ENCODE peak calls at places on chromosomes 13 and 19, in four cellular contexts. Y, O, U and D are unnamed samples.

GRCh38 chr19:14772467-14772866 is 5.9 kb downstream of the ADGRE2 start:
- DNase-seq in Y (no peak), O (no peak), U (no peak), D (no peak)

GRCh38 chr19:927044-927706 is 1.3 kb downstream of the ARID3A start:
- DNase-seq in Y (peak; percentile 62), O (no peak), U (no peak), D (no peak)

GRCh38 chr13:39684531-39685137 is 29.2 kb downstream of the COG6 start:
- DNase-seq in Y (peak; percentile 65), O (peak; percentile 30), U (no peak), D (no peak)

GRCh38 chr19:49887653-49888477 is 8.8 kb downstream of the IL4I1 start:
- DNase-seq in Y (no peak), O (no peak), U (no peak), D (no peak)

GRCh38 chr19:38173324-38174041 is 50.5 kb downstream of the DPF1 start:
- DNase-seq in Y (no peak), O (peak; percentile 97), U (no peak), D (no peak)

GRCh38 chr19:1592023-1592754 is 476 bp downstream of the MBD3 start:
- DNase-seq in Y (peak; percentile 89), O (peak; percentile 70), U (peak; percentile 90), D (no peak)

GRCh38 chr13:43195112-43195511 is 171.7 kb downstream of the DNAJC15 start:
- DNase-seq in Y (no peak), O (no peak), U (no peak), D (no peak)

GRCh38 chr13:46179576-46180368 is 2.2 kb downstream of the LCP1 start:
- DNase-seq in Y (no peak), O (no peak), U (peak; percentile 70), D (no peak)

GRCh38 chr19:8209111-8209964 is at the start of gene CERS4:
- DNase-seq in Y (peak; percentile 29), O (no peak), U (peak; percentile 88), D (no peak)

GRCh38 chr13:38905861-38906260 is 84.8 kb downstream of the STOML3 start:
- DNase-seq in Y (no peak), O (no peak), U (no peak), D (no peak)

GRCh38 chr19:4909172-4909896 is at the start of gene UHRF1:
- DNase-seq in Y (no peak), O (no peak), U (peak; percentile 63), D (no peak)

GRCh38 chr19:55212447-55212846 is 3.1 kb upstream of the PTPRH start:
- DNase-seq in Y (no peak), O (peak; percentile 57), U (peak; percentile 30), D (no peak)

GRCh38 chr19:6259312-6259861 is 20.4 kb downstream of the MLLT1 start:
- DNase-seq in Y (peak; percentile 58), O (no peak), U (no peak), D (no peak)

GRCh38 chr13:95834134-95834765 is 157.3 kb downstream of the DNAJC3 start:
- DNase-seq in Y (peak; percentile 53), O (peak; percentile 44), U (peak; percentile 51), D (no peak)

GRCh38 chr13:62309904-62310303 is 894.3 kb upstream of the PCDH20 start:
- DNase-seq in Y (no peak), O (no peak), U (no peak), D (no peak)

GRCh38 chr13:43303040-43303729 is 279.8 kb downstream of the DNAJC15 start:
- DNase-seq in Y (peak; percentile 65), O (peak; percentile 67), U (no peak), D (no peak)

GRCh38 chr19:41195675-41196497 is 2.9 kb downstream of the CYP2S1 start:
- DNase-seq in Y (peak; percentile 57), O (no peak), U (no peak), D (no peak)

GRCh38 chr13:37595162-37595561 is 3.4 kb downstream of the POSTN start:
- DNase-seq in Y (peak; percentile 76), O (no peak), U (no peak), D (no peak)

GRCh38 chr19:5170329-5170745 is 170.3 kb downstream of the PTPRS start:
- DNase-seq in Y (no peak), O (no peak), U (peak; percentile 58), D (no peak)

GRCh38 chr19:5042556-5042955 is 73.6 kb downstream of the KDM4B start:
- DNase-seq in Y (no peak), O (no peak), U (no peak), D (no peak)

GRCh38 chr13:29284726-29285125 is 310.8 kb downstream of the SLC7A1 start:
- DNase-seq in Y (no peak), O (no peak), U (no peak), D (no peak)

GRCh38 chr13:22316494-22317025 is 645.7 kb downstream of the FGF9 start:
- DNase-seq in Y (no peak), O (no peak), U (no peak), D (no peak)

GRCh38 chr13:112924365-112924764 is 44.6 kb upstream of the MCF2L start:
- DNase-seq in Y (no peak), O (no peak), U (no peak), D (no peak)

GRCh38 chr19:27774827-27775226 is 1438.1 kb downstream of the UQCRFS1 start:
- DNase-seq in Y (no peak), O (peak; percentile 4), U (no peak), D (no peak)

GRCh38 chr13:113666951-113667701 is at the start of gene GRK1:
- DNase-seq in Y (no peak), O (no peak), U (no peak), D (no peak)

GRCh38 chr19:18479964-18480723 is 41.7 kb downstream of the ELL start:
- DNase-seq in Y (peak; percentile 71), O (no peak), U (no peak), D (no peak)

GRCh38 chr13:107233541-107233940 is 665.6 kb upstream of the ARGLU1 start:
- DNase-seq in Y (no peak), O (no peak), U (no peak), D (no peak)

GRCh38 chr19:10708261-10708660 is 7.0 kb downstream of the QTRT1 start:
- DNase-seq in Y (no peak), O (no peak), U (no peak), D (no peak)

GRCh38 chr19:8926341-8926740 is 83.9 kb downstream of the MUC16 start:
- DNase-seq in Y (no peak), O (no peak), U (no peak), D (no peak)

GRCh38 chr13:30422056-30422914 is at the start of gene UBE2L5:
- DNase-seq in Y (peak; percentile 75), O (peak; percentile 63), U (peak; percentile 69), D (no peak)

GRCh38 chr13:30088312-30088855 is 219.0 kb downstream of the KATNAL1 start:
- DNase-seq in Y (no peak), O (no peak), U (no peak), D (no peak)

GRCh38 chr13:62879071-62879470 is 1463.4 kb upstream of the PCDH20 start:
- DNase-seq in Y (peak; percentile 59), O (peak; percentile 65), U (no peak), D (no peak)

GRCh38 chr19:45444318-45445041 is 20.8 kb upstream of the ERCC1 start:
- DNase-seq in Y (peak; percentile 83), O (no peak), U (peak; percentile 69), D (no peak)

GRCh38 chr13:27186295-27186694 is 14.7 kb upstream of the USP12 start:
- DNase-seq in Y (no peak), O (no peak), U (no peak), D (no peak)

GRCh38 chr13:40963927-40964326 is 55.2 kb downstream of the ELF1 start:
- DNase-seq in Y (peak; percentile 63), O (peak; percentile 7), U (no peak), D (no peak)

GRCh38 chr13:113327766-113328391 is 30.8 kb downstream of the LAMP1 start:
- DNase-seq in Y (no peak), O (no peak), U (no peak), D (no peak)